ENCODE peak calls at places on chromosome 14, in five cellular contexts. One of them, this sample, is unnamed.

GRCh38 chr14:55191881-55192616 is 664 bp upstream of the DLGAP5 start:
- DNase-seq in HepG2: no peak
- DNase-seq in GM12878: no peak
- DNase-seq in K562: peak; percentile 41
- DNase-seq in SK-N-SH: peak; percentile 6
- DNase-seq in this sample: no peak

GRCh38 chr14:76304536-76305473 is 71.1 kb upstream of the ESRRB start:
- DNase-seq in HepG2: no peak
- DNase-seq in GM12878: no peak
- DNase-seq in K562: no peak
- DNase-seq in SK-N-SH: no peak
- DNase-seq in this sample: no peak

GRCh38 chr14:95319312-95320075 is at the start of gene CLMN:
- DNase-seq in HepG2: no peak
- DNase-seq in GM12878: no peak
- DNase-seq in K562: peak; percentile 87
- DNase-seq in SK-N-SH: peak; percentile 89
- DNase-seq in this sample: no peak

GRCh38 chr14:47365248-47365647 is 310.2 kb downstream of the MDGA2 start:
- DNase-seq in HepG2: no peak
- DNase-seq in GM12878: no peak
- DNase-seq in K562: no peak
- DNase-seq in SK-N-SH: no peak
- DNase-seq in this sample: no peak

GRCh38 chr14:100660498-100661339 is 66.0 kb upstream of the DLK1 start:
- DNase-seq in HepG2: peak; percentile 76
- DNase-seq in GM12878: no peak
- DNase-seq in K562: no peak
- DNase-seq in SK-N-SH: no peak
- DNase-seq in this sample: no peak

GRCh38 chr14:24418492-24418873 is 11.0 kb downstream of the CBLN3 start:
- DNase-seq in HepG2: no peak
- DNase-seq in GM12878: no peak
- DNase-seq in K562: no peak
- DNase-seq in SK-N-SH: no peak
- DNase-seq in this sample: no peak

GRCh38 chr14:60274448-60274847 is 25.4 kb downstream of the PPM1A start:
- DNase-seq in HepG2: peak; percentile 52
- DNase-seq in GM12878: no peak
- DNase-seq in K562: no peak
- DNase-seq in SK-N-SH: no peak
- DNase-seq in this sample: no peak

GRCh38 chr14:100307215-100308111 is 1.2 kb upstream of the SLC25A29 start:
- DNase-seq in HepG2: no peak
- DNase-seq in GM12878: no peak
- DNase-seq in K562: no peak
- DNase-seq in SK-N-SH: peak; percentile 78
- DNase-seq in this sample: no peak

GRCh38 chr14:77641534-77642341 is 25.3 kb upstream of the SPTLC2 start:
- DNase-seq in HepG2: no peak
- DNase-seq in GM12878: peak; percentile 16
- DNase-seq in K562: no peak
- DNase-seq in SK-N-SH: no peak
- DNase-seq in this sample: no peak

GRCh38 chr14:103334644-103335603 is 887 bp downstream of the EIF5 start:
- DNase-seq in HepG2: peak; percentile 64
- DNase-seq in GM12878: no peak
- DNase-seq in K562: peak; percentile 71
- DNase-seq in SK-N-SH: peak; percentile 82
- DNase-seq in this sample: no peak

GRCh38 chr14:99213603-99214002 is 58.4 kb downstream of the BCL11B start:
- DNase-seq in HepG2: no peak
- DNase-seq in GM12878: no peak
- DNase-seq in K562: no peak
- DNase-seq in SK-N-SH: no peak
- DNase-seq in this sample: no peak

GRCh38 chr14:91885113-91885712 is 17.9 kb upstream of the TC2N start:
- DNase-seq in HepG2: no peak
- DNase-seq in GM12878: no peak
- DNase-seq in K562: no peak
- DNase-seq in SK-N-SH: no peak
- DNase-seq in this sample: no peak

DNA sequence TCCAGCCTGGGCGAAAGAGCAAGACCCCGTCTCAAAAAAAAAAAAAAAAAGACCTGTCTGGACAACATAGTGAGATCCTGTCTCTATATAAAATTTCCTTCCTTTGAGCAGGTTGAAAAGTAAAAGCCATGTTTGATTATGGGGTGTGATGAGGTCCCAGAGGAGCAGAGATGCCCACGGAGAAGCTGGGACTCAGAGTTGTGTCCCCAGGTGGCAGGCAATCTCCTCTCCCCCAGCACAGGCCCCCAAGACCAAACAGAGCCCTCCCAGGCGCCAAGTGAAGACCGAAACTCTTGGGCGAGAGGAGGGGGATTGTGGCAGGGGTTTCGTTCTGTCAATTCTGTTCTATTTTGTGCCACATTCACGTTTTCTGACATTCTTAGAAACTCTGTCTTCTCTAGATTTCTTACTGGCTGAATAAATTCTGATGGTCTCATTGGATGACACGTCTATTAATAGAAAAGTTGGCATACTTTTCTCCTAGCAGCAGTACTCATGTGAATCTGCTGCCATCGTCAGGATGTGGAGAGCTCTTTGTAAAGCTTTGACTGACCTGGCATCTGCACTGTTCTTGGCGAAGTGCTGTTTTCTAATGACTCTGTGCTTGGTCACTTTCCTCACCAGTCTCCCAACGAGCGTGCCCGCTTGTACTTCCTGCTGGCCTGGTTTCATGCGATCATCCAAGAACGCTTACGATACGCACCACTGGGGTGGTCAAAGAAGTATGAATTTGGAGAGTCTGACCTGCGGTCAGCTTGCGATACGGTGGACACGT is 43.4 kb downstream of the HSP90AA1 start:
- DNase-seq in HepG2: no peak
- DNase-seq in GM12878: no peak
- DNase-seq in K562: no peak
- DNase-seq in SK-N-SH: no peak
- DNase-seq in this sample: no peak
- TF ChIP-seq SIN3A in HepG2: no peak
- TF ChIP-seq SIN3A in GM12878: no peak
- TF ChIP-seq SIN3A in K562: no peak
- TF ChIP-seq SIN3A in SK-N-SH: no peak
- TF ChIP-seq SIN3A in this sample: no peak

GRCh38 chr14:74985806-74986205 is 16.9 kb upstream of the EIF2B2 start:
- DNase-seq in HepG2: no peak
- DNase-seq in GM12878: no peak
- DNase-seq in K562: no peak
- DNase-seq in SK-N-SH: no peak
- DNase-seq in this sample: no peak

GRCh38 chr14:74983343-74983742 is 19.4 kb upstream of the EIF2B2 start:
- DNase-seq in HepG2: no peak
- DNase-seq in GM12878: no peak
- DNase-seq in K562: no peak
- DNase-seq in SK-N-SH: no peak
- DNase-seq in this sample: no peak

GRCh38 chr14:74984241-74985027 is 18.3 kb upstream of the EIF2B2 start:
- DNase-seq in HepG2: no peak
- DNase-seq in GM12878: no peak
- DNase-seq in K562: no peak
- DNase-seq in SK-N-SH: no peak
- DNase-seq in this sample: no peak

GRCh38 chr14:74982661-74983060 is 20.1 kb upstream of the EIF2B2 start:
- DNase-seq in HepG2: no peak
- DNase-seq in GM12878: no peak
- DNase-seq in K562: no peak
- DNase-seq in SK-N-SH: no peak
- DNase-seq in this sample: no peak

GRCh38 chr14:74985028-74985310 is 17.8 kb upstream of the EIF2B2 start:
- DNase-seq in HepG2: no peak
- DNase-seq in GM12878: no peak
- DNase-seq in K562: no peak
- DNase-seq in SK-N-SH: no peak
- DNase-seq in this sample: no peak
- TF ChIP-seq CTCF in HepG2: no peak
- TF ChIP-seq CTCF in GM12878: no peak
- TF ChIP-seq CTCF in K562: no peak
- TF ChIP-seq CTCF in SK-N-SH: no peak
- TF ChIP-seq CTCF in this sample: no peak

GRCh38 chr14:105087308-105087962 is 22.2 kb upstream of the GPR132 start:
- DNase-seq in HepG2: no peak
- DNase-seq in GM12878: no peak
- DNase-seq in K562: peak; percentile 40
- DNase-seq in SK-N-SH: peak; percentile 74
- DNase-seq in this sample: no peak

GRCh38 chr14:105087963-105088811 is 23.0 kb upstream of the GPR132 start:
- DNase-seq in HepG2: peak; percentile 40
- DNase-seq in GM12878: no peak
- DNase-seq in K562: peak; percentile 35
- DNase-seq in SK-N-SH: peak; percentile 42
- DNase-seq in this sample: no peak

GRCh38 chr14:105089746-105090492 is 24.7 kb upstream of the GPR132 start:
- DNase-seq in HepG2: no peak
- DNase-seq in GM12878: no peak
- DNase-seq in K562: no peak
- DNase-seq in SK-N-SH: no peak
- DNase-seq in this sample: no peak

GRCh38 chr14:105090493-105091334 is 25.5 kb upstream of the GPR132 start:
- DNase-seq in HepG2: peak; percentile 79
- DNase-seq in GM12878: no peak
- DNase-seq in K562: peak; percentile 64
- DNase-seq in SK-N-SH: peak; percentile 87
- DNase-seq in this sample: no peak

GRCh38 chr14:105088812-105089745 is 23.8 kb upstream of the GPR132 start:
- DNase-seq in HepG2: no peak
- DNase-seq in GM12878: no peak
- DNase-seq in K562: no peak
- DNase-seq in SK-N-SH: no peak
- DNase-seq in this sample: no peak
- TF ChIP-seq SIN3A in HepG2: no peak
- TF ChIP-seq SIN3A in GM12878: no peak
- TF ChIP-seq SIN3A in K562: no peak
- TF ChIP-seq SIN3A in SK-N-SH: no peak
- TF ChIP-seq SIN3A in this sample: no peak

GRCh38 chr14:79543966-79544365 is 667.3 kb downstream of the DIO2 start:
- DNase-seq in HepG2: no peak
- DNase-seq in GM12878: no peak
- DNase-seq in K562: peak; percentile 15
- DNase-seq in SK-N-SH: peak; percentile 1
- DNase-seq in this sample: no peak
- TF ChIP-seq CTCF in HepG2: no peak
- TF ChIP-seq CTCF in GM12878: peak; percentile 13
- TF ChIP-seq CTCF in K562: no peak
- TF ChIP-seq CTCF in SK-N-SH: peak; percentile 79
- TF ChIP-seq CTCF in this sample: no peak

GRCh38 chr14:88478931-88479330 is 75.9 kb downstream of the PTPN21 start:
- DNase-seq in HepG2: no peak
- DNase-seq in GM12878: no peak
- DNase-seq in K562: no peak
- DNase-seq in SK-N-SH: no peak
- DNase-seq in this sample: no peak

GRCh38 chr14:88476825-88477224 is 78.0 kb downstream of the PTPN21 start:
- DNase-seq in HepG2: no peak
- DNase-seq in GM12878: no peak
- DNase-seq in K562: no peak
- DNase-seq in SK-N-SH: no peak
- DNase-seq in this sample: no peak

GRCh38 chr14:88476375-88476774 is 78.4 kb downstream of the PTPN21 start:
- DNase-seq in HepG2: no peak
- DNase-seq in GM12878: no peak
- DNase-seq in K562: no peak
- DNase-seq in SK-N-SH: no peak
- DNase-seq in this sample: no peak

GRCh38 chr14:88479574-88479987 is 75.2 kb downstream of the PTPN21 start:
- DNase-seq in HepG2: no peak
- DNase-seq in GM12878: no peak
- DNase-seq in K562: no peak
- DNase-seq in SK-N-SH: no peak
- DNase-seq in this sample: no peak

GRCh38 chr14:88477513-88478250 is 77.1 kb downstream of the PTPN21 start:
- DNase-seq in HepG2: no peak
- DNase-seq in GM12878: no peak
- DNase-seq in K562: no peak
- DNase-seq in SK-N-SH: no peak
- DNase-seq in this sample: no peak
- TF ChIP-seq SIN3A in HepG2: no peak
- TF ChIP-seq SIN3A in GM12878: no peak
- TF ChIP-seq SIN3A in K562: no peak
- TF ChIP-seq SIN3A in SK-N-SH: no peak
- TF ChIP-seq SIN3A in this sample: no peak

DNA sequence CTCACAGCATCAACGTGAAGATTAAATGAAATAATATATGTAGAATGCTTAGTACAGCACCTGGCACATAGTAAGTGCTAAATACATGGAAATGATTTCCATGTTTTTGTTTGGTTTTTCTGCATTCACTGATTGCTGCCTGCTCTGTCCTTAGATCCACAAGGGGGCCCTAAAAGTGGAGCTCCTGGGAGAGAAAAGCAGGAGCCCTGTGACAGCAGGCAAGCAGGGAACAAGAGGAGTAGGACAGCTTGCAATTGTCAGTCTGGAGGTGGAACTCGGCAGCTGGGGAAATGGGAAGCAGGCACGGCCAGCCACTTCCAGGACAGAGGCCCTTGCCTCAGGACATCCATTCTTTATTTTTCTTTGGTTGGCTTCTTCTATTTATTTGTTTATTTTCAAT is 292.9 kb downstream of the BMP4 start:
- DNase-seq in HepG2: peak; percentile 76
- DNase-seq in GM12878: no peak
- DNase-seq in K562: no peak
- DNase-seq in SK-N-SH: no peak
- DNase-seq in this sample: no peak
- TF ChIP-seq CTCF in HepG2: peak; percentile 69
- TF ChIP-seq CTCF in GM12878: no peak
- TF ChIP-seq CTCF in K562: no peak
- TF ChIP-seq CTCF in SK-N-SH: peak; percentile 26
- TF ChIP-seq CTCF in this sample: no peak

GRCh38 chr14:31825459-31825858 is 251.6 kb upstream of the ARHGAP5 start:
- DNase-seq in HepG2: no peak
- DNase-seq in GM12878: no peak
- DNase-seq in K562: no peak
- DNase-seq in SK-N-SH: no peak
- DNase-seq in this sample: no peak
- TF ChIP-seq SIN3A in HepG2: no peak
- TF ChIP-seq SIN3A in GM12878: no peak
- TF ChIP-seq SIN3A in K562: no peak
- TF ChIP-seq SIN3A in SK-N-SH: no peak
- TF ChIP-seq SIN3A in this sample: no peak